ENCODE peak calls at places on chromosomes 3 and 15, in nine cellular contexts. L, F, Z, V, N, E, A, Q and I are unnamed samples.

GRCh38 chr3:59308684-59309083 is 258.9 kb upstream of the CFAP20DC start:
- ATAC-seq in L (no peak), F (no peak), Z (no peak), V (no peak), N (no peak), E (no peak), A (no peak), Q (no peak), I (no peak)

GRCh38 chr3:62607287-62608029 is 234.1 kb upstream of the FEZF2 start:
- ATAC-seq in L (no peak), F (peak; percentile 86), Z (no peak), V (peak; percentile 31), N (no peak), E (peak; percentile 35), A (no peak), Q (no peak), I (no peak)

GRCh38 chr3:32283304-32283703 is 44.8 kb downstream of the CMTM8 start:
- ATAC-seq in L (no peak), F (peak; percentile 63), Z (no peak), V (no peak), N (no peak), E (no peak), A (no peak), Q (no peak), I (no peak)

GRCh38 chr3:187973977-187974856 is 179.7 kb upstream of the LPP start:
- ATAC-seq in L (peak; percentile 22), F (no peak), Z (peak; percentile 29), V (no peak), N (no peak), E (no peak), A (peak; percentile 32), Q (no peak), I (peak; percentile 49)

GRCh38 chr15:66730168-66731014 is 28.4 kb downstream of the SMAD6 start:
- ATAC-seq in L (no peak), F (no peak), Z (peak; percentile 94), V (peak; percentile 62), N (peak; percentile 16), E (peak; percentile 44), A (peak; percentile 94), Q (no peak), I (peak; percentile 48)

GRCh38 chr3:196867155-196867506 is 589 bp upstream of the SENP5 start:
- ATAC-seq in L (no peak), F (no peak), Z (no peak), V (no peak), N (no peak), E (no peak), A (no peak), Q (no peak), I (no peak)

GRCh38 chr3:22122567-22122966 is 371.6 kb upstream of the ZNF385D start:
- ATAC-seq in L (no peak), F (no peak), Z (no peak), V (no peak), N (no peak), E (no peak), A (no peak), Q (no peak), I (no peak)

GRCh38 chr15:35000511-35000910 is 12.4 kb upstream of the ZNF770 start:
- ATAC-seq in L (no peak), F (peak; percentile 20), Z (no peak), V (peak; percentile 95), N (peak; percentile 41), E (peak; percentile 98), A (no peak), Q (peak; percentile 95), I (no peak)

GRCh38 chr3:187821616-187822317 is 76.5 kb upstream of the BCL6 start:
- ATAC-seq in L (no peak), F (no peak), Z (no peak), V (no peak), N (no peak), E (no peak), A (no peak), Q (no peak), I (no peak)

GRCh38 chr15:34366271-34367043 is 539 bp downstream of the LPCAT4 start:
- ATAC-seq in L (peak; percentile 29), F (peak; percentile 71), Z (no peak), V (peak; percentile 52), N (peak; percentile 29), E (peak; percentile 71), A (peak; percentile 19), Q (peak; percentile 28), I (no peak)

GRCh38 chr3:42164635-42165034 is 73.5 kb downstream of the TRAK1 start:
- ATAC-seq in L (no peak), F (no peak), Z (no peak), V (no peak), N (no peak), E (no peak), A (no peak), Q (no peak), I (no peak)

GRCh38 chr3:130649061-130649654 is 97.5 kb downstream of the PIK3R4 start:
- ATAC-seq in L (no peak), F (no peak), Z (no peak), V (no peak), N (no peak), E (no peak), A (no peak), Q (no peak), I (no peak)

GRCh38 chr3:189512039-189512438 is 119.2 kb upstream of the TP63 start:
- ATAC-seq in L (no peak), F (no peak), Z (no peak), V (no peak), N (no peak), E (no peak), A (no peak), Q (no peak), I (no peak)

GRCh38 chr3:115187149-115187757 is 40.2 kb upstream of the ZBTB20 start:
- ATAC-seq in L (peak; percentile 57), F (no peak), Z (no peak), V (no peak), N (no peak), E (no peak), A (no peak), Q (no peak), I (peak; percentile 56)